ENCODE peak calls at places on chromosomes 7 and 10, in nine cellular contexts. P, X, E, H, U, J, W, C and V are unnamed samples.

GRCh38 chr7:73707045-73707631 is 12.3 kb downstream of the STX1A start:
- DNase-seq in P (no peak), H (peak), E (no peak), X (no peak), U (no peak), J (no peak), W (peak), C (no peak), V (no peak)

GRCh38 chr10:114548662-114549061 is 109.4 kb downstream of the ABLIM1 start:
- DNase-seq in U (no peak), P (peak), X (peak), J (no peak), H (no peak), C (peak), W (peak), E (peak), V (peak)

GRCh38 chr7:114703677-114704076 is 218.2 kb upstream of the MDFIC start:
- DNase-seq in E (peak), W (no peak), U (no peak), C (no peak), J (no peak), X (peak), P (peak), H (no peak), V (peak)

GRCh38 chr10:90751107-90751997 is 106.5 kb downstream of the HTR7 start:
- DNase-seq in P (peak), H (no peak), E (peak), U (no peak), J (no peak), X (peak), C (no peak), W (no peak), V (peak)

GRCh38 chr10:28810062-28810870 is 132.9 kb downstream of the BAMBI start:
- DNase-seq in H (no peak), U (no peak), C (no peak), J (no peak), P (peak), W (no peak), E (peak), X (no peak), V (peak)

GRCh38 chr7:35261476-35262285 is 7.8 kb upstream of the TBX20 start:
- DNase-seq in H (peak), P (peak), C (no peak), E (no peak), X (no peak), J (no peak), U (no peak), W (no peak), V (no peak)

GRCh38 chr10:78510566-78511323 is 477.1 kb downstream of the RPS24 start:
- DNase-seq in H (no peak), P (no peak), J (no peak), E (no peak), U (no peak), W (no peak), C (no peak), X (no peak), V (peak)

GRCh38 chr10:80924063-80924952 is 386.6 kb downstream of the SH2D4B start:
- DNase-seq in C (no peak), W (peak), U (no peak), P (peak), J (no peak), E (peak), X (peak), H (no peak), V (peak)

GRCh38 chr10:110553905-110554304 is 13.6 kb upstream of the SMC3 start:
- DNase-seq in U (no peak), C (no peak), W (no peak), J (no peak), E (no peak), X (no peak), H (no peak), P (peak), V (no peak)

GRCh38 chr7:101950450-101951119 is 133.2 kb downstream of the CUX1 start:
- DNase-seq in W (no peak), E (peak), H (no peak), U (no peak), C (no peak), J (no peak), X (no peak), P (peak), V (peak)

GRCh38 chr10:63977329-63977923 is 456.2 kb downstream of the REEP3 start:
- DNase-seq in P (peak), C (no peak), J (no peak), W (no peak), H (no peak), U (no peak), X (peak), E (peak), V (peak)

GRCh38 chr10:109974509-109975191 is 33.1 kb upstream of the ADD3 start:
- DNase-seq in C (no peak), P (peak), U (no peak), X (no peak), E (peak), W (no peak), H (no peak), J (no peak), V (no peak)

GRCh38 chr10:17454181-17454800 is at the start of gene ST8SIA6:
- DNase-seq in C (no peak), H (peak), X (peak), W (peak), J (no peak), U (peak), E (peak), P (peak), V (peak)

GRCh38 chr10:44702531-44702930 is 208.6 kb upstream of the TMEM72 start:
- DNase-seq in C (no peak), E (no peak), W (no peak), X (no peak), J (no peak), P (no peak), U (no peak), H (no peak), V (no peak)

GRCh38 chr10:30219977-30220751 is 128.9 kb downstream of the MTPAP start:
- DNase-seq in C (no peak), X (peak), P (peak), U (no peak), E (peak), H (no peak), J (no peak), W (no peak), V (no peak)

GRCh38 chr10:72567421-72567820 is 58.5 kb downstream of the MICU1 start:
- DNase-seq in J (no peak), E (peak), P (peak), H (no peak), X (peak), C (no peak), W (no peak), U (no peak), V (no peak)

GRCh38 chr7:95396136-95397032 is at the start of gene PON3:
- DNase-seq in H (no peak), C (no peak), P (peak), U (no peak), E (no peak), X (no peak), J (no peak), W (peak), V (no peak)

GRCh38 chr7:125119559-125120115 is 190.0 kb upstream of the POT1 start:
- DNase-seq in U (no peak), H (no peak), C (no peak), J (no peak), X (peak), E (no peak), W (no peak), P (no peak), V (no peak)

GRCh38 chr10:97633921-97634320 is 621 bp upstream of the MORN4 start:
- DNase-seq in H (no peak), W (no peak), C (no peak), P (peak), U (no peak), X (no peak), E (no peak), J (no peak), V (no peak)

GRCh38 chr7:53418834-53419482 is 383.5 kb downstream of the POM121L12 start:
- DNase-seq in E (no peak), H (no peak), U (no peak), W (no peak), X (no peak), C (no peak), P (no peak), J (no peak), V (no peak)

GRCh38 chr7:98323597-98324322 is 42.3 kb downstream of the BRI3 start:
- DNase-seq in J (no peak), P (peak), E (peak), C (no peak), X (no peak), H (no peak), W (no peak), U (no peak), V (peak)

GRCh38 chr7:3436746-3437145 is 135.7 kb downstream of the SDK1 start:
- DNase-seq in C (no peak), J (no peak), W (no peak), H (no peak), U (no peak), X (peak), E (peak), P (peak), V (peak)

GRCh38 chr7:517848-518629 is 1.6 kb downstream of the PDGFA start:
- DNase-seq in E (peak), W (peak), J (no peak), C (peak), U (no peak), X (peak), P (peak), H (peak), V (peak)

GRCh38 chr7:37945336-37945735 is 24.9 kb downstream of the EPDR1 start:
- DNase-seq in C (no peak), U (no peak), X (no peak), P (peak), W (no peak), H (no peak), J (no peak), E (no peak), V (peak)

GRCh38 chr10:107653832-107654287 is 489.4 kb upstream of the SORCS1 start:
- DNase-seq in X (peak), J (no peak), P (peak), H (no peak), E (peak), U (no peak), W (no peak), C (no peak), V (peak)

GRCh38 chr7:102992820-102993531 is 80.2 kb downstream of the LRRC17 start:
- DNase-seq in C (no peak), P (peak), H (no peak), X (peak), E (peak), W (no peak), U (no peak), J (peak), V (peak)

GRCh38 chr10:67666416-67667043 is 29.5 kb downstream of the CTNNA3 start:
- DNase-seq in P (peak), J (no peak), H (no peak), X (peak), E (peak), U (no peak), C (no peak), W (no peak), V (peak)
- TF ChIP-seq CTCF in P (peak), J (peak), H (peak), X (peak), E (peak), U (peak), C (peak), W (no peak), V (peak)

DNA sequence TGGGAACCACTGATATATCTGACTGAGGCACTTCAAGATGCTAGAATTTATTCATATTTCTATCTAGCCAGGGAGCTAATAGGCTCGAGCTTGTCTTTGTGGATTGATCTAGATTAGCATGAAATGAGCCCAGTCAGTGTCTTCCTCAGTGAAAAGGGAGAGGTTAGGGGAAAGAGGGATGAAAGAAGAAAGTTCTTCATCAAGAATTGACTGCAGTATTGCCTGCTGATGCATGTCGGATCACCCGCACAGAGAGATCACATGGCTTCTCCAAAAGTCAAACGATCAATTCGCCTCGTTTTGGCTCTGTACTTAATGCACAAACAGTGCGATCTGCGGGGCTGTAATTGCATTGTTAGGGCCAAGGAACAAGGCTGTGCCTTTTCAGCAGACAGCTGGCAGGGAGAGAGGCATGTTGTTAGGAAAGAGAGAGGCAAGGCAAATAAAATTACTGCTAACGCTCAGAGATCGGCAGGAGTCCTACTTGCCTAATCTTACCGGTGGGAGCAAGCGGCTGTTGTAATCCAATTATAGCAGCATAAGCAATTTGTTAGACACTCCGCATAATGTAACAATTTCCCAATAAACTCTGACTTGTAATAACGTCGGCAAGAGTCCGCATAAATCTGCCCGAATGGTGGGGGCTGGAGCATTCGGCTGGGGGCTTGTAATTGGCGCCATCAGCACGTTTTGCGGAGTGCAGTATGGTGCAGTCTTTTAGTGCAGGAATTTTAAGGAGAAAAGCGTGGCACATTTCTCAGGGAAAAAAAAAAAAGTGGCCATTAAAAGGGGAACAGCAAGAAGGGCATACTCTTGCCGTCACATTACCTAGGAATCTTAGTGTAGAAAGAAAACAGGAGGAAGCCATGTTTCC is 102.1 kb downstream of the POLL start:
- DNase-seq in P (peak), W (no peak), X (no peak), C (no peak), J (no peak), U (no peak), H (no peak), E (no peak), V (peak)
- H3K4me3 ChIP-seq in P (no peak), W (no peak), X (no peak), C (no peak), J (no peak), U (no peak), H (no peak), E (no peak), V (no peak)

DNA sequence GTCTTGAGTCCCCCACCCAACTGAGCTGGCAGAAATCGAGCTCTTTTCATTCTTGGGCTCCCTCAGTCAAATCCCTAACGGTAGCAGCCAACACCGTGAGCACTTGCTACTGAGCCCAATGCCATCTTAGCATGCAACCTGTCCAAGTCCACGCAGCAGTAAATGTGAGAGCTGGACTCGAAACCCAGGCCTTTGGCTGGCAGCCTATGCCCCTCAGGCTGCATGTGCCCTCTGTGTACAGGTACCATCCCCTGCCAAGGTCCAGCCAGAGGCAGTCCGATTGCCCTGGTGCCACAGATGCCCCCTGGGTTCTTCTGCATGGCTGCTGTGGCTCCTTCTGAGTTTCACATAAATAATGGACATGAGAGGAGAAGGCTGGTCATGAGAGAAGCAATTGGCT is 1.2 kb upstream of the TMEM273 start:
- DNase-seq in W (no peak), H (no peak), P (no peak), X (no peak), U (no peak), C (no peak), J (no peak), E (no peak), V (no peak)
- TF ChIP-seq CTCF in W (no peak), H (no peak), P (no peak), X (no peak), U (no peak), C (no peak), J (no peak), E (no peak), V (no peak)

GRCh38 chr7:100271716-100272537 is 35.6 kb upstream of the SPDYE3 start:
- DNase-seq in C (peak), E (peak), U (peak), X (peak), H (peak), P (peak), W (peak), J (peak), V (peak)
- H3K4me3 ChIP-seq in C (peak), E (peak), U (peak), X (peak), H (peak), P (peak), W (peak), J (peak), V (peak)

DNA sequence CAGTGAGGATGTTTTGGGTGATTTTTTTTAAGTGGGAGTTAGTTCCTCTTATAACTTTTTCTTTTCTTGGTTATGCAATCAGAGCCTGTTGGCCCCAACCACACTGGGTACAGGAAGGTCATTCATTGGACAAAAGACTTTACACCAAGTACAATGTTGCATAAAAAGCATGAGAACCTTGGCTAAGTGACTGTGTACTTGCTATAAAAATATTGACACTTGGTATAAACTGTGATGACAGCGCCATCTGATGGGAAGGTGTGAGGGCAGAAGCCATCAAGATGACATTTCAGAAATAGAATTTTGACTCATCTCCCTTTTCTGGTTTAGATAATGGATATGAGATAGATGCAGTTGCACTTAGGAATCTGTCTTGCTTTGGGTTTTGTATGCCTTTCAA is 126.4 kb upstream of the CCDC6 start:
- DNase-seq in H (no peak), X (peak), W (peak), J (no peak), E (peak), C (no peak), U (no peak), P (peak), V (peak)
- TF ChIP-seq CTCF in H (peak), X (peak), W (peak), J (peak), E (peak), C (peak), U (peak), P (peak), V (peak)

DNA sequence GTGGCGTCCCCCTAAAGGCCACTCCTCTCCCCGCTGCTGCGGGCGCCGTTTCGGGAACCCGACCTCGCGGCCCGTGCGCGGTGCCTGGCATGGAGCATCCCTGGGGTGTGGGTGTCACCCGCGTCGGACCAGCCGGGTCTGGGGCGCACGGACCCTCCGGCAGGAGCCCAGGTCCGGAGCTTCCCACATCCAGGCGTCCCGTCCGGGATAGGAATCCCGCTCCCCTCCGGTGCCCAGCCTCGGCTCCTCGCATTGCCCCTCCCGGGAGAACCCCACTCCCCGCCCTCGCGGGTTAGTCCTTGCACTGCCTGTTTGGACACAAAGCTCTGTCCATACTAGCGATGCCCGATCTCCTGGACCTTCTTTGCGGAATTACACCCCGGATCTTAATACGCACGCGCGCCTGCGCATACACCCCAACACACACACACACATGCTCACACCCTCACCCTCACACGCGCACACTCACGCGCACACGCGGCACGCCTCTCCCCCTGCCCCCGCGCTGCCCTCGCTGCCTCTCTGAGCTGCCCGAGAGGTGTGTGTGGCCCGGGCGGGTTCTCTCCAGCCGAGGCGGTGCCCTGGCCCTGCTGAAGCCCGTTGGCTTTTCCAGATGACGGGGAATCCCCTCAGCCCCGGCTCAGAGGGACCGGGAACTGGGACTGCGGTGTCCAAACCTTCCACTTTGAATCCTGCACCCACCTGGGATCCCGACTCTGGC is 925 bp downstream of the MTURN start:
- DNase-seq in E (peak), H (peak), W (peak), C (peak), J (no peak), P (peak), U (no peak), X (peak), V (peak)
- H3K4me3 ChIP-seq in E (peak), H (peak), W (peak), C (peak), J (peak), P (peak), U (peak), X (peak), V (peak)

DNA sequence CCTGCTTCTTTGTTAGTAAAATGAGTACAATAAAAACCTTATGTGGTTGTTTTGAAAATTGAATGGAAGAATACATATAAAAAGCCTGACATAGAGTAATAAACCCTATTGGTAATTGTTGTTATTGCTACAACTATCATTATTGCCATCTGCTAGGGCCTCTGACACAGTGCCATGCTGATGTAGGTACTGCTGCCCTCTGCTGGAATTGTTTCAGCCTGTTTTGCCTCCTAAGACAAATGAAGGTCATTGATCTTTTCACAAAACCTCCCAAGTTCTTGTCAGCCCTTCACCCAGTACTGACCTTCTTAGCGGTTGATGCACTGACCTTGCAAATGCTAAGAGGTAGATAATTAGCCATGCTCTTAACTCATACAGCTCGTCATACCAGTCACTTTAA is 975.3 kb downstream of the SORCS1 start:
- DNase-seq in E (no peak), X (no peak), W (peak), U (no peak), H (no peak), P (peak), C (no peak), J (no peak), V (peak)
- TF ChIP-seq CTCF in E (peak), X (peak), W (no peak), U (no peak), H (peak), P (peak), C (no peak), J (peak), V (peak)

DNA sequence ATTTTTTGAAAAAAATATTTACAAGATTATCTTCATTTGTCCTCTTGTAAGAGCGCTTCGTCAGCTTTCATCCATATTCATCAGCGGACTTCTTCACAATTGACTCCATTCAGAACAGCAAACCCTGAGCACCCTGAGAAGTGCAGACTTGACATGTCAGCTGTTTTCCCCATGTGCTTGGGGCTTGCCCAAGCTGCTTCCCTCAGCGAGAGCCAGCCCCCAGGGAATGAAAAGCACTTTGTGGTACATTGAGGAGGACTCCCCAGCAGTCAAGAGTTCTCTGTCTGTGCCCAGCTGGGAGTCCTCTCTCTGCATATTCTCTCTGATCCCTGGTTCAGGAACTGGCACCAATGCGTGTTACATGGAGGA is 22.7 kb downstream of the HKDC1 start:
- DNase-seq in C (no peak), E (no peak), W (no peak), P (peak), J (no peak), U (no peak), H (no peak), X (no peak), V (no peak)
- H3K4me3 ChIP-seq in C (peak), E (no peak), W (no peak), P (no peak), J (no peak), U (no peak), H (no peak), X (no peak), V (no peak)